ENCODE peak calls at places on chromosome 19, in five cellular contexts. U, C, R, S and Z are unnamed samples.

GRCh38 chr19:49764341-49764740 is 1.2 kb upstream of the TSKS start:
- DNase-seq in U (no peak), C (no peak), R (no peak), S (no peak), Z (no peak)

GRCh38 chr19:15340086-15340485 is 7.7 kb upstream of the BRD4 start:
- DNase-seq in U (no peak), C (no peak), R (no peak), S (no peak), Z (no peak)

GRCh38 chr19:15136234-15136954 is 29.2 kb downstream of the SYDE1 start:
- DNase-seq in U (no peak), C (no peak), R (no peak), S (no peak), Z (no peak)

GRCh38 chr19:51686171-51686570 is 7.0 kb upstream of the SPACA6 start:
- DNase-seq in U (no peak), C (no peak), R (no peak), S (no peak), Z (no peak)

GRCh38 chr19:35013820-35014754 is 14.0 kb downstream of the GRAMD1A start:
- DNase-seq in U (no peak), C (no peak), R (no peak), S (no peak), Z (no peak)

GRCh38 chr19:55692681-55693081 is 17.7 kb downstream of the EPN1 start:
- DNase-seq in U (no peak), C (no peak), R (no peak), S (no peak), Z (no peak)

GRCh38 chr19:35940078-35940775 is 4.1 kb downstream of the LRFN3 start:
- DNase-seq in U (no peak), C (no peak), R (no peak), S (no peak), Z (no peak)

GRCh38 chr19:31567776-31568175 is 218.5 kb upstream of the TSHZ3 start:
- DNase-seq in U (no peak), C (no peak), R (no peak), S (no peak), Z (no peak)

GRCh38 chr19:38583219-38583984 is 34.4 kb downstream of the MAP4K1 start:
- DNase-seq in U (no peak), C (no peak), R (no peak), S (no peak), Z (peak)

GRCh38 chr19:54552913-54553310 is 20.7 kb upstream of the LILRA2 start:
- DNase-seq in U (no peak), C (no peak), R (no peak), S (no peak), Z (no peak)

GRCh38 chr19:48064509-48064908 is 20.6 kb upstream of the CABP5 start:
- DNase-seq in U (no peak), C (no peak), R (no peak), S (peak), Z (no peak)

GRCh38 chr19:15316498-15316897 is 15.8 kb downstream of the BRD4 start:
- DNase-seq in U (no peak), C (no peak), R (no peak), S (no peak), Z (peak)

GRCh38 chr19:6026390-6026897 is 48.5 kb upstream of the RANBP3 start:
- DNase-seq in U (no peak), C (no peak), R (no peak), S (no peak), Z (no peak)

GRCh38 chr19:6018786-6019185 is 40.8 kb upstream of the RANBP3 start:
- DNase-seq in U (no peak), C (peak), R (no peak), S (no peak), Z (no peak)

GRCh38 chr19:41302624-41303351 is 7.2 kb upstream of the CCDC97 start:
- DNase-seq in U (no peak), C (no peak), R (no peak), S (no peak), Z (peak)

GRCh38 chr19:49243726-49244125 is 81.3 kb downstream of the SLC6A16 start:
- DNase-seq in U (no peak), C (peak), R (no peak), S (no peak), Z (no peak)

GRCh38 chr19:45421953-45422498 is 1.7 kb downstream of the ERCC1 start:
- DNase-seq in U (no peak), C (no peak), R (no peak), S (no peak), Z (no peak)

GRCh38 chr19:1167687-1168561 is 6.1 kb downstream of the SBNO2 start:
- DNase-seq in U (no peak), C (no peak), R (no peak), S (no peak), Z (no peak)

GRCh38 chr19:11530432-11530831 is 1.5 kb upstream of the ECSIT start:
- DNase-seq in U (peak), C (peak), R (peak), S (peak), Z (no peak)

GRCh38 chr19:31154021-31154420 is 195.2 kb downstream of the TSHZ3 start:
- DNase-seq in U (no peak), C (no peak), R (no peak), S (no peak), Z (no peak)

GRCh38 chr19:38055655-38056521 is 148.9 kb downstream of the SIPA1L3 start:
- DNase-seq in U (no peak), C (peak), R (no peak), S (peak), Z (no peak)

GRCh38 chr19:31338069-31338767 is 11.0 kb downstream of the TSHZ3 start:
- DNase-seq in U (peak), C (peak), R (peak), S (no peak), Z (no peak)

GRCh38 chr19:50911206-50912101 is at the start of gene KLK4:
- DNase-seq in U (no peak), C (no peak), R (no peak), S (no peak), Z (no peak)

DNA sequence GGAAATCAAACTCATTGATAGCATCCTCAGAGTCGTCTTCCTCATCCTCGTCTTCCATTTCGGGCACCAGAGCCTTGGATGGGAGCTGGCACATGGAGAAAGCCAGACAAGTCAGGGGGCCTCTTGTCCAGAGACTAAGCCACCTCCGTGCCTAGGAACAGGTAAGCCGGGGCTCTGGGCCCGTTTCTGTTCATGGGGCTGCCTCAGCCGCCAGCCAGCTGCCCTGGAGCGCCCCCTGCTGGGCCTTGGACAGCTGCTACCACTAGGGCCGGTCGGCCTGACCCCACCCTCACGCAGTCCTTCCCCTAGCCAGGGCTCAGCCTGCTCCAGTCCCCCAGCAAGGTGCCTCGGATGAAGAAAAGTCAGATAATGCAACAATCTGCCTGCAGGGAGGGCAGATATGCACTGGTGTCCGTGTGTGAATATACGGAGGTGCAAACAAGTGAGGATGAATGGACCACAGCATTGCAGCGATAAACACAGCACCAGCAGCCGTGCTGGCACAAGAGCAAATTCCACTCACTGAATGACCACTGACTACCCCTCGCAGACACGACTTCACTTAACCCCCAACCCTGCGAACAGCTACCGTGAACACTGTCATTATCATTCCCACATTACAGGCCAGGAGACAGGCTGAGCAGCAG is 11.9 kb upstream of the PRKD2 start:
- DNase-seq in U (peak), C (peak), R (peak), S (no peak), Z (no peak)
- TF ChIP-seq SUZ12 in U (no peak), C (no peak), R (no peak), S (no peak), Z (no peak)

GRCh38 chr19:4266253-4267000 is 12.6 kb upstream of the SHD start:
- DNase-seq in U (no peak), C (no peak), R (no peak), S (no peak), Z (no peak)

GRCh38 chr19:4264812-4265211 is 14.3 kb upstream of the SHD start:
- DNase-seq in U (no peak), C (no peak), R (no peak), S (no peak), Z (no peak)

GRCh38 chr19:4267901-4268815 is 10.9 kb upstream of the SHD start:
- DNase-seq in U (no peak), C (no peak), R (peak), S (no peak), Z (no peak)

GRCh38 chr19:4268816-4269430 is 10.1 kb upstream of the SHD start:
- DNase-seq in U (no peak), C (no peak), R (no peak), S (no peak), Z (no peak)

GRCh38 chr19:4267101-4267900 is 11.8 kb upstream of the SHD start:
- DNase-seq in U (peak), C (peak), R (peak), S (peak), Z (no peak)
- TF ChIP-seq SUZ12 in U (no peak), C (no peak), R (no peak), S (no peak), Z (no peak)

DNA sequence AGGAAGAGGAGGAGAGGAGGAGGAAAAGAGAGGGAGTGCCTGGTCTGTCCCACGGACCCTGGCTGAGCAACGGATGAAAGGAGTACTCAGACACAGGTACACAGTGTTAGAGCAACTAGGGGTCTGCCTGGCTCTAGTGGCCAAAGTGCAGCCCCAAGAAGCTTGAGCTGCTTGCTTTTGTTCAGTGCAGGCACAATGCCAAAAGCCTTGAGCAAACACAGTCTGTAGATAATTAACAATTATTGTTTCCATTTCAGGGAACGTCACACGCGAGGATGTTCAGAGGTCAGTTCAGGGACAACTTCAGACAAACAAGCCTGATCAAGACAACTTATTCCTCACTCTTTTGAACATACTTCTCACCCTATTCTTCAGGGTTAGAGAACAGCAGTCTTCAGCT is 32.2 kb upstream of the ZNF726 start:
- DNase-seq in U (no peak), C (no peak), R (peak), S (no peak), Z (no peak)
- TF ChIP-seq SUZ12 in U (no peak), C (no peak), R (no peak), S (no peak), Z (no peak)

DNA sequence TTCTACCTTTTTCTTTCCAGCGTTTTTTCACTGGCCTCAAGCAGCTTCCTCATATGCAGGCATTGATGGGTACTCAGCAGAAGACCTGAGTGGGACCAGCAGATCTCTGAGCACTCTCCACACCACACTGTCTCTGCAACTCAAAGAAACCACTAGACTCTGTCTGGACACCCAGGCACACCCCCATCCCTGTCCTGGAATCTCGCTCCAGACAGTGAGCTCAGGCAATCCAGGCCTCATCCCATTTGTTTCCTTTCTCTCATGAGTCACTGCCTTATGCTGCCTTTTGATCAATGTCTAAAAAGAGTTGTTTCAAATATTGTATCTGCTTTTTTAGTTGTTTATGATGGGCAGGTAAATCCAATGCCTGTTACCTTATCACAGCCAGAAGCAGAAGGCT is 19.7 kb upstream of the POP4 start:
- DNase-seq in U (no peak), C (no peak), R (no peak), S (no peak), Z (no peak)
- TF ChIP-seq SUZ12 in U (no peak), C (no peak), R (no peak), S (no peak), Z (no peak)

DNA sequence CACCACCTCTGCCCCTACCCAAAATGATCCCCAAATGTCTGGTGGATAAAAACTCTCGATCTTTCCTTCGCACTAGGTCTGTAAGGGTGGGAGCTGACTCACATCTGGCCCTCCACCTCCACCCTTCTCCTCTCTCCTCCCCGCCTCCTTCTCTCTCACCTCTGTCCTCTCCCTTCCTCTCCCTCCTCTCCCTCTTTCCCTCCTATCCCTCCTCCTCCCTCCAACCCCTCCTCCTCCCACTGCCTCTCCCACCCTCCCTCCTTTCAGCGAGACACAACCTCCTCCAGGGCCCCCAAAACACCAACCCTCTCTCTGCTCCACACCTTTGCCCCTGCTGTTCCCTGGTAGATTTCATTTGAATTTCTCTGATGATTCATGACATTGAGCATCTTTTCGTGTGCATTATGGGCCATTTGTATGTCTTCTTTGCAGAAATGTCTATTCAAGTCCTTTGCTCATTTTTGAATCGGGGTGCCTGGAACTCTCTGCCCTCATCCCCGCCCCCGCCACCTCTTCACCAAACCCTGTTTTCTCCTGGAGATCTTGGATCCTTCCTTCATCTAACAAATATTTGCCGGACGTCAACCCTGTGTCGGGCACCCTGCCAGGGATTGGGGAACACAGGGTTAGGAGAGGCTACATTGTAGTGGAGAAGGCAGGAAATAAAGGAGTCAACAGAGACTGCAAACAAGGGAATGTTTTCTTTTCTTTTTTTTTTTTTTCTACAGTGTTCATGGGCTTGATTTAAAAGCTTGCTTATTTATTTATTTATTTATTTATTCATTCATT is 25.4 kb upstream of the SLC1A5 start:
- DNase-seq in U (no peak), C (no peak), R (peak), S (no peak), Z (no peak)
- TF ChIP-seq SUZ12 in U (no peak), C (no peak), R (no peak), S (no peak), Z (no peak)

DNA sequence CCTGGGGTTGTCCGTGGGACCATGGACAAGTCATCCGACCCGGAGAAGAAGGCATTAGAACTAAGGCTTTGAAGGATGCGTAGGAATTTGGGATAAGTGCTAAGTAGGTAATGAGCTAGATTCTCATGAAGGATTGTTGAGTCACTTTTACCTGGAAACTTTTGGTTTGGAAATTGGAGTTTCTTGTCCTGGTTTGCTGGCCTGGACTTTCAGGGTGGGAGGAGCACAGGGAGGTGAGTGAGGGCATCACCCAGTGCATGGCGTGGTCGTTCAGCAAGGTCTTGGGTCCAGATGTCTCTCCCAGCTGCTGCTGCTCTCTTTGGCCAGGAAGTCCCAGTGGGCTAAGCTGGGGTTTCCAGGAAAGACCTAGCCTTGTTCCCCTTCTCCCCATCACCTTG is 7.6 kb downstream of the NFIC start:
- DNase-seq in U (no peak), C (no peak), R (no peak), S (no peak), Z (no peak)
- TF ChIP-seq SUZ12 in U (no peak), C (no peak), R (no peak), S (no peak), Z (no peak)

GRCh38 chr19:7905859-7906258 is 2.2 kb downstream of the MAP2K7 start:
- DNase-seq in U (no peak), C (no peak), R (no peak), S (no peak), Z (no peak)
- TF ChIP-seq SUZ12 in U (no peak), C (no peak), R (no peak), S (no peak), Z (no peak)

DNA sequence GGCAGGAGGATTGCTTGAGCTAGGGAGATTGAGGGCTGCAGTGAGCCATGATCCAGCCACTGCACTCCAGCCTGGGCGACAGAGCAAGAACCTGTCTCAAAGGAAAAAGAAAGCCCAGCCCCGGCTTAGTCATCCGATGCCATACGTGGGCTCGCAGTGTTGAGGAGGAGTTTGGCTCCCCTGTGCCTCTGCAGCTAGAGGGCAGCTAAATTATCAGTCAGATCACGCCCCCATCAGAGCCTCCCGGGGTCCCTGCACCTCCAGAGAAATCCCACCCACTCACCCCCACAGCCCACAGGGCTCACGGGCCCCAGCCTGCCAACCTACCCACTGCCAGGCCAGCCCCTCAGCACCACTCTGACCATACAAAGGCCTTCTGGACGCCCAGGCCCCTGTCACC is 27.6 kb downstream of the MAU2 start:
- DNase-seq in U (no peak), C (no peak), R (no peak), S (no peak), Z (no peak)
- TF ChIP-seq SUZ12 in U (no peak), C (no peak), R (no peak), S (no peak), Z (no peak)